ENCODE peak calls at places on chromosomes 5 and 9, in four cellular contexts. Y is pancreas, Q is NCI-H187, A is fibroblast of lung. O is an unnamed sample.

GRCh38 chr9:94153905-94154304 is 69.6 kb downstream of the PTPDC1 start:
- DNase-seq in A (no peak), Q (no peak), Y (no peak), O (no peak)

GRCh38 chr5:95669540-95669939 is 13.3 kb downstream of the SPATA9 start:
- DNase-seq in Q (no peak), A (peak), Y (peak), O (peak)

GRCh38 chr9:126819482-126819881 is 14.6 kb downstream of the ZBTB43 start:
- DNase-seq in Q (no peak), A (no peak), Y (no peak), O (no peak)

GRCh38 chr5:37501152-37501551 is 122.0 kb downstream of the WDR70 start:
- DNase-seq in Y (no peak), A (peak), Q (no peak), O (peak)

GRCh38 chr5:133863857-133864585 is 104.4 kb downstream of the C5orf15 start:
- DNase-seq in Y (no peak), Q (no peak), A (no peak), O (no peak)

GRCh38 chr9:111621895-111622480 is 9.1 kb upstream of the DNAJC25 start:
- DNase-seq in Y (no peak), A (peak), Q (no peak), O (peak)

GRCh38 chr5:58849995-58850667 is 267.3 kb downstream of the RAB3C start:
- DNase-seq in Q (no peak), A (peak), Y (peak), O (peak)

GRCh38 chr9:114233806-114234205 is 78.5 kb downstream of the COL27A1 start:
- DNase-seq in A (no peak), Y (no peak), Q (no peak), O (no peak)

GRCh38 chr5:42721484-42721883 is 35.1 kb upstream of the CCDC152 start:
- DNase-seq in Y (no peak), A (peak), Q (no peak), O (no peak)

GRCh38 chr5:151737421-151737820 is 21.0 kb downstream of the ATOX1 start:
- DNase-seq in Y (no peak), Q (no peak), A (no peak), O (no peak)

GRCh38 chr5:54217826-54218503 is 92.4 kb downstream of the ARL15 start:
- DNase-seq in Q (peak), A (peak), Y (no peak), O (peak)

GRCh38 chr9:120890415-120891254 is 13.6 kb upstream of the PHF19 start:
- DNase-seq in A (no peak), Y (no peak), Q (no peak), O (no peak)